ENCODE peak calls at places on chromosomes 16 and 17, in four cellular contexts. E is A549, A is mammary epithelial cell, X is GM20000. D is an unnamed sample.

GRCh38 chr16:54432481-54433229 is 146.1 kb upstream of the IRX3 start:
- DNase-seq in E (no peak), A (no peak), X (no peak), D (no peak)

GRCh38 chr16:18792836-18793433 is 2.8 kb upstream of the RPS15A start:
- DNase-seq in E (no peak), A (no peak), X (no peak), D (no peak)

GRCh38 chr17:49031965-49032928 is 35.1 kb downstream of the IGF2BP1 start:
- DNase-seq in E (peak), A (peak), X (peak), D (peak)

GRCh38 chr16:27951752-27952151 is 111.8 kb downstream of the GSG1L start:
- DNase-seq in E (no peak), A (peak), X (no peak), D (no peak)

GRCh38 chr16:12141073-12141472 is 164.5 kb downstream of the SNX29 start:
- DNase-seq in E (no peak), A (no peak), X (no peak), D (peak)

GRCh38 chr17:70525976-70526375 is 356.6 kb downstream of the KCNJ2 start:
- DNase-seq in E (no peak), A (no peak), X (no peak), D (no peak)

GRCh38 chr17:60604686-60605334 is 4.8 kb downstream of the PPM1D start:
- DNase-seq in E (no peak), A (peak), X (no peak), D (no peak)

GRCh38 chr16:54289242-54290051 is 2.9 kb upstream of the IRX3 start:
- DNase-seq in E (no peak), A (no peak), X (no peak), D (no peak)

GRCh38 chr17:56305017-56305416 is 151.7 kb downstream of the ANKFN1 start:
- DNase-seq in E (no peak), A (no peak), X (no peak), D (no peak)

GRCh38 chr16:70715860-70716357 is 30.1 kb upstream of the MTSS2 start:
- DNase-seq in E (no peak), A (no peak), X (no peak), D (no peak)

GRCh38 chr17:72606656-72607055 is 485.8 kb downstream of the SLC39A11 start:
- DNase-seq in E (no peak), A (no peak), X (no peak), D (no peak)

GRCh38 chr17:5644065-5644464 is 59.8 kb upstream of the NLRP1 start:
- DNase-seq in E (no peak), A (no peak), X (no peak), D (no peak)

DNA sequence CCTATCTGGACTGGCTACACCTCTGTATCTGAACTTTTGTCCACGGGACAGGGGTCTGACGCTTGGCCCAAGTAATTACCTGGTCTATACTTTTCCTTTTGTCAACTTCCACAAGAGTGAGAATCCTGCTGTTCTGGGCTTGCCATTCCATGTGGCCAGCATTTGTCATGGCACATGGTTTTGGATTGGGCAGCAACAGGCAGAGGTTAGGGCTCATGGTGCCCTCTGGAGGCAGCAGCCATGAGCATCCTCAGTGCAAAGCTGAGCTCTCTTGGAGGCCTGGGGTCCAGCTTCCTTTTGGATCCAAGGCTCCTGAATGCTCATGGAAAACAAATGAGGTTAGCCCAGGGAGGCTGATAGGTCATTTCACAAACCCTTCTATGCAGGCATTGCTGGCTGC is 7.5 kb upstream of the EDC4 start:
- DNase-seq in E (peak), A (peak), X (no peak), D (peak)
- TF ChIP-seq CTCF in E (peak), A (peak), X (peak), D (peak)

GRCh38 chr16:68843482-68844210 is at the start of gene TANGO6:
- DNase-seq in E (peak), A (peak), X (peak), D (peak)

GRCh38 chr16:68839831-68840230 is 3.5 kb upstream of the TANGO6 start:
- DNase-seq in E (no peak), A (no peak), X (no peak), D (no peak)

GRCh38 chr16:68848786-68849185 is 5.5 kb downstream of the TANGO6 start:
- DNase-seq in E (no peak), A (no peak), X (no peak), D (no peak)

GRCh38 chr16:68844211-68844564 is 857 bp downstream of the TANGO6 start:
- DNase-seq in E (no peak), A (no peak), X (peak), D (no peak)
- TF ChIP-seq CTCF in E (no peak), A (no peak), X (no peak), D (no peak)

DNA sequence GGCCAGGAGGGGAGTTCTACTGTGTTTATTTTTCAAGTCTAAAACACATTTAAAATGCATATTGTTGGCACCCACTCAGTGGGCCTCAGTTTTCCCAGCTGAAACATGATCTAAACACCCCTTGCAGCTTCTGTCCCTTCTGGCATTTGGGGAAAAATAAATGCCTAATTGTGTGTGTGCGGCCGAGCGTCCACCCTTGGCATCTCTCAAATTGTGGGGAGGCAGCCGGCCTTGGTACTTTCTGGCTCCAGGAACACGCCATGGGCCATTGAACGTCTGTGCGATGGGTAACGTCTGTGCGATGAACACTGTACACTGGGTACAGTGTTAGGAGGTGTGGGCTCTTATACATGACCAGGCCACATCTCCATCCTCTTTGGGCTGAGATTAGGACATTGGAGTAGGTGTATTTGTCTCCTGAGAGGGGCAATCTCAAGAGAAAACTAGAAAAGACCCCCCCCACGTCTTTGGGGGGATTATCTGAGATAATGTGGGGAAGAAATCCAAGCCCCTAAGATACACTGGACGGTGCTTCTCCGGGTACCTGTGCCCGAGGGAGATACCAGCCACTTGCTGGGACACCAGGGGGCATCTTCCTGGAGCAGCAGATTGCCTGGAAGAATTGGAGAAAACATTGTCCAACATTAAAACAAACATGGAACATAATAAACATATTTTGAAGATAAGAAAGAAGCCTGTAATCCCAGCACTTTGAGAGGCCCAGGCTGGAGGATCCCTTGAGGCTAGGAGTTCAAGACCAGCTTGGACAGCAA is 54.9 kb downstream of the RAB11FIP4 start:
- DNase-seq in E (peak), A (no peak), X (no peak), D (no peak)
- TF ChIP-seq CTCF in E (peak), A (no peak), X (no peak), D (no peak)

GRCh38 chr16:86833136-86833535 is 254.8 kb downstream of the FOXL1 start:
- DNase-seq in E (no peak), A (no peak), X (no peak), D (no peak)

GRCh38 chr16:86835981-86836380 is 257.6 kb downstream of the FOXL1 start:
- DNase-seq in E (no peak), A (no peak), X (no peak), D (no peak)

GRCh38 chr16:86834451-86835035 is 256.2 kb downstream of the FOXL1 start:
- DNase-seq in E (peak), A (no peak), X (no peak), D (no peak)

GRCh38 chr16:86831366-86831765 is 253.0 kb downstream of the FOXL1 start:
- DNase-seq in E (no peak), A (no peak), X (no peak), D (no peak)

GRCh38 chr16:86836503-86837125 is 258.3 kb downstream of the FOXL1 start:
- DNase-seq in E (no peak), A (peak), X (no peak), D (no peak)
- TF ChIP-seq CTCF in E (no peak), A (no peak), X (no peak), D (no peak)

DNA sequence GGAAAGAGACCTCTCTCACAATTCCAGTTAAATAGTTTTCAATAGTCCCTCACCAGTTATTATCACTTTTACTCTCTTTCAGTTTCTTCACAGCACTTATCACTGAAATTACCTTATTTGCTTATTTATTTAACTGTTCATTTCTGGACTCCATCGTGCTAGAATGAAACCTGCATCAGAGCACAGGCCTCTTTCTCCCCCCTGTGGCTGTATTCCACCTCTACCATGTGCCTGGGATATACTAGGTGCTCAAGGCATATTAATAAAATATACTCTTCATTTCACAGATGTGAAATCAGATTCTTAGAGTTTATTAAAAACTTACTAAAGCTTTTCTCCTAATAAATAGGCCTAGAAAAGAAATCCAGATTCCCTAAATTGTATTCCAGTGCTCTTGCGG is 308.9 kb upstream of the MON1B start:
- DNase-seq in E (no peak), A (no peak), X (no peak), D (no peak)
- TF ChIP-seq CTCF in E (no peak), A (peak), X (no peak), D (no peak)

GRCh38 chr17:9158545-9159452 is 137.5 kb downstream of the NTN1 start:
- DNase-seq in E (no peak), A (peak), X (no peak), D (no peak)

GRCh38 chr17:9166678-9167077 is 145.4 kb downstream of the NTN1 start:
- DNase-seq in E (no peak), A (no peak), X (no peak), D (no peak)

GRCh38 chr17:9162275-9162985 is 141.1 kb downstream of the NTN1 start:
- DNase-seq in E (peak), A (no peak), X (no peak), D (no peak)
- TF ChIP-seq CTCF in E (peak), A (no peak), X (no peak), D (peak)